ENCODE peak calls at places on chromosomes 2 and 18, in four cellular contexts. One of them, this sample, is unnamed.

GRCh38 chr2:175837046-175837445 is 165.0 kb downstream of the LNPK start:
- DNase-seq in cardiac muscle cell: peak; percentile 44
- DNase-seq in prostate gland: no peak
- DNase-seq in RWPE1: no peak
- DNase-seq in this sample: peak; percentile 77

GRCh38 chr2:85288244-85288725 is 39.5 kb downstream of the TGOLN2 start:
- DNase-seq in prostate gland: no peak
- DNase-seq in cardiac muscle cell: peak; percentile 50
- DNase-seq in RWPE1: peak; percentile 98
- DNase-seq in this sample: no peak

GRCh38 chr2:36770542-36771287 is 74.2 kb downstream of the VIT start:
- DNase-seq in RWPE1: peak; percentile 52
- DNase-seq in prostate gland: no peak
- DNase-seq in cardiac muscle cell: peak; percentile 49
- DNase-seq in this sample: no peak

GRCh38 chr2:85787282-85787980 is 33.6 kb downstream of the ATOH8 start:
- DNase-seq in RWPE1: no peak
- DNase-seq in cardiac muscle cell: no peak
- DNase-seq in prostate gland: no peak
- DNase-seq in this sample: no peak

GRCh38 chr2:196131384-196131861 is 40.0 kb downstream of the STK17B start:
- DNase-seq in cardiac muscle cell: peak; percentile 27
- DNase-seq in RWPE1: no peak
- DNase-seq in prostate gland: peak; percentile 26
- DNase-seq in this sample: no peak

GRCh38 chr2:9207641-9208301 is 1.2 kb downstream of the ASAP2 start:
- DNase-seq in prostate gland: no peak
- DNase-seq in cardiac muscle cell: no peak
- DNase-seq in RWPE1: peak; percentile 43
- DNase-seq in this sample: no peak

GRCh38 chr2:129765326-129766158 is 213.9 kb upstream of the RAB6C start:
- DNase-seq in prostate gland: no peak
- DNase-seq in cardiac muscle cell: no peak
- DNase-seq in RWPE1: no peak
- DNase-seq in this sample: no peak

GRCh38 chr2:58182527-58182926 is 58.6 kb downstream of the FANCL start:
- DNase-seq in prostate gland: no peak
- DNase-seq in RWPE1: peak; percentile 0
- DNase-seq in cardiac muscle cell: peak; percentile 6
- DNase-seq in this sample: no peak

GRCh38 chr2:171878481-171878993 is 15.5 kb downstream of the SLC25A12 start:
- DNase-seq in RWPE1: peak; percentile 36
- DNase-seq in prostate gland: peak; percentile 69
- DNase-seq in cardiac muscle cell: peak; percentile 90
- DNase-seq in this sample: no peak

GRCh38 chr2:14722919-14723559 is 90.5 kb downstream of the LRATD1 start:
- DNase-seq in RWPE1: no peak
- DNase-seq in prostate gland: no peak
- DNase-seq in cardiac muscle cell: no peak
- DNase-seq in this sample: no peak

GRCh38 chr2:240362216-240362755 is 73.2 kb upstream of the GPC1 start:
- DNase-seq in RWPE1: no peak
- DNase-seq in cardiac muscle cell: no peak
- DNase-seq in prostate gland: no peak
- DNase-seq in this sample: no peak

GRCh38 chr2:207504513-207505171 is 25.1 kb upstream of the CREB1 start:
- DNase-seq in prostate gland: peak; percentile 13
- DNase-seq in RWPE1: no peak
- DNase-seq in cardiac muscle cell: peak; percentile 87
- DNase-seq in this sample: no peak

GRCh38 chr2:47535991-47536390 is 133.0 kb downstream of the MSH2 start:
- DNase-seq in prostate gland: no peak
- DNase-seq in cardiac muscle cell: no peak
- DNase-seq in RWPE1: no peak
- DNase-seq in this sample: no peak

GRCh38 chr2:238499731-238500570 is 73.2 kb downstream of the ASB1 start:
- DNase-seq in RWPE1: no peak
- DNase-seq in cardiac muscle cell: no peak
- DNase-seq in prostate gland: no peak
- DNase-seq in this sample: no peak

GRCh38 chr2:30541680-30542079 is 94.6 kb downstream of the LCLAT1 start:
- DNase-seq in RWPE1: no peak
- DNase-seq in prostate gland: no peak
- DNase-seq in cardiac muscle cell: peak; percentile 33
- DNase-seq in this sample: no peak

GRCh38 chr2:55384786-55385185 is 34.9 kb downstream of the CCDC88A start:
- DNase-seq in RWPE1: no peak
- DNase-seq in prostate gland: no peak
- DNase-seq in cardiac muscle cell: no peak
- DNase-seq in this sample: no peak

GRCh38 chr2:62379576-62379975 is 126.4 kb downstream of the TMEM17 start:
- DNase-seq in RWPE1: no peak
- DNase-seq in cardiac muscle cell: no peak
- DNase-seq in prostate gland: no peak
- DNase-seq in this sample: no peak

GRCh38 chr2:3643371-3644245 is 14.4 kb upstream of the ALLC start:
- DNase-seq in RWPE1: no peak
- DNase-seq in cardiac muscle cell: no peak
- DNase-seq in prostate gland: no peak
- DNase-seq in this sample: no peak

GRCh38 chr18:65941482-65941881 is 190.7 kb downstream of the CDH7 start:
- DNase-seq in prostate gland: no peak
- DNase-seq in cardiac muscle cell: no peak
- DNase-seq in RWPE1: no peak
- DNase-seq in this sample: no peak

GRCh38 chr2:207840101-207840500 is 70.4 kb upstream of the FZD5 start:
- DNase-seq in RWPE1: no peak
- DNase-seq in cardiac muscle cell: no peak
- DNase-seq in prostate gland: no peak
- DNase-seq in this sample: no peak

GRCh38 chr2:216299588-216299987 is 72.7 kb downstream of the MARCHF4 start:
- DNase-seq in RWPE1: no peak
- DNase-seq in prostate gland: no peak
- DNase-seq in cardiac muscle cell: no peak
- DNase-seq in this sample: no peak

GRCh38 chr18:7878265-7879173 is 311.4 kb downstream of the PTPRM start:
- DNase-seq in RWPE1: no peak
- DNase-seq in cardiac muscle cell: no peak
- DNase-seq in prostate gland: no peak
- DNase-seq in this sample: no peak

GRCh38 chr2:218694405-218695145 is 16.1 kb upstream of the TTLL4 start:
- DNase-seq in RWPE1: no peak
- DNase-seq in cardiac muscle cell: peak; percentile 11
- DNase-seq in prostate gland: no peak
- DNase-seq in this sample: no peak

GRCh38 chr2:109455731-109456691 is 157.8 kb downstream of the SEPTIN10 start:
- DNase-seq in RWPE1: no peak
- DNase-seq in prostate gland: no peak
- DNase-seq in cardiac muscle cell: no peak
- DNase-seq in this sample: no peak

GRCh38 chr2:158723921-158724802 is 71.0 kb upstream of the DAPL1 start:
- DNase-seq in prostate gland: peak; percentile 79
- DNase-seq in cardiac muscle cell: no peak
- DNase-seq in RWPE1: no peak
- DNase-seq in this sample: no peak

GRCh38 chr2:69735696-69736095 is 6.2 kb upstream of the ANXA4 start:
- DNase-seq in cardiac muscle cell: no peak
- DNase-seq in prostate gland: no peak
- DNase-seq in RWPE1: no peak
- DNase-seq in this sample: no peak
- H3K27ac ChIP-seq in cardiac muscle cell: no peak overlapping the region
- H3K27ac ChIP-seq in prostate gland: no peak overlapping the region
- H3K27ac ChIP-seq in RWPE1: no peak overlapping the region
- H3K27ac ChIP-seq in this sample: no peak overlapping the region

GRCh38 chr2:39118786-39119499 is 1.9 kb downstream of the SOS1 start:
- DNase-seq in RWPE1: peak; percentile 26
- DNase-seq in prostate gland: no peak
- DNase-seq in cardiac muscle cell: peak; percentile 40
- DNase-seq in this sample: no peak

GRCh38 chr2:39120771-39121522 is at the start of gene SOS1:
- DNase-seq in cardiac muscle cell: peak; percentile 95
- DNase-seq in RWPE1: peak; percentile 90
- DNase-seq in prostate gland: peak; percentile 94
- DNase-seq in this sample: peak; percentile 82

GRCh38 chr2:39121523-39122063 is 742 bp upstream of the SOS1 start:
- DNase-seq in prostate gland: no peak
- DNase-seq in RWPE1: no peak
- DNase-seq in cardiac muscle cell: peak; percentile 54
- DNase-seq in this sample: no peak

GRCh38 chr2:39120521-39120770 is 405 bp downstream of the SOS1 start:
- DNase-seq in cardiac muscle cell: no peak
- DNase-seq in prostate gland: no peak
- DNase-seq in RWPE1: no peak
- DNase-seq in this sample: no peak

DNA sequence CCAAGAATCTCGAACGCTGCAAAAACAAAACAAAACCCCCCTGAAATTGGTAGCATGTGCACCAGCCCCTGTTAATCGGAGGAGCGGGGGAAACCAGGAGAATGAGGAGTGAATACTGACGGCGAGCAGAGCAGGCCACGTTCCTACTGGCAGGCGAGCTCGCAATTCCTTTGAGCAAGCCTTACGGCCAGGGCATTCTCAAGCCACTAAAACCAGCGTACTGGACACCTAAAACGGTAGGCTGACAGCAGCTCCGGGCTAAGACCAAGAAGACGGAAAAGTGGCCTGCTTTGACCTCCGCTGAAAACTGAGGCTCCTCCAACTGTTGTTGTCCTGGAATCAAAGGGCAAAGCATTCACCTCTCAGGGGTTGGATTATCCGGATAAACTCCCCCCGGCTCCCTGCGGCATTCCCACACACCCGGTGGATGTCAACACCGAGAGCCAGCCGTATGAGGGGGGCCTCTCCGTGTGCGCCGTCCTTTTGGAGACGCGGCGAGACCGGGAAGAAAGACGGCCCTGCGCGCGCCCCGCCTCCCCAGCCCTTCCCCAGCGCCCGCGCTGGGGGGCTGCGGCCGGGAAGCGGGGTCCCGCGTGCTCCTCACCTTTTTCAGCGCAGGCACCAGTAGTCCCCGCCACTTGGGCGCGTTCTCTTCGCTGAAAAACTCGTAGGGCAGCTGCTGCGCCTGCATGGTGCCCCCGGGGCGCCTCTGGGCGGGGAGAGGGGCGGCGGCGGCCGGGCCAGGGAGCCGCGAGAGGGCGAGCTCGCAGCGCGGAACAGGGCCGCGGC is 925 bp downstream of the SOS1 start:
- DNase-seq in cardiac muscle cell: peak; percentile 67
- DNase-seq in prostate gland: peak; percentile 42
- DNase-seq in RWPE1: peak; percentile 62
- DNase-seq in this sample: no peak
- TF ChIP-seq CTCF in cardiac muscle cell: peak; percentile 35
- TF ChIP-seq CTCF in prostate gland: peak; percentile 40
- TF ChIP-seq CTCF in RWPE1: peak; percentile 38
- TF ChIP-seq CTCF in this sample: peak; percentile 15

GRCh38 chr18:77066689-77067088 is 65.9 kb downstream of the MBP start:
- DNase-seq in cardiac muscle cell: no peak
- DNase-seq in RWPE1: no peak
- DNase-seq in prostate gland: no peak
- DNase-seq in this sample: no peak

GRCh38 chr18:77067315-77068061 is 65.1 kb downstream of the MBP start:
- DNase-seq in RWPE1: peak; percentile 63
- DNase-seq in prostate gland: no peak
- DNase-seq in cardiac muscle cell: peak; percentile 92
- DNase-seq in this sample: peak; percentile 64

GRCh38 chr18:77068321-77068841 is 64.2 kb downstream of the MBP start:
- DNase-seq in prostate gland: no peak
- DNase-seq in cardiac muscle cell: peak; percentile 72
- DNase-seq in RWPE1: no peak
- DNase-seq in this sample: peak; percentile 36

GRCh38 chr18:77065221-77065981 is 67.2 kb downstream of the MBP start:
- DNase-seq in cardiac muscle cell: peak; percentile 97
- DNase-seq in prostate gland: no peak
- DNase-seq in RWPE1: peak; percentile 62
- DNase-seq in this sample: peak; percentile 70

GRCh38 chr18:77066101-77066500 is 66.5 kb downstream of the MBP start:
- DNase-seq in cardiac muscle cell: no peak
- DNase-seq in prostate gland: no peak
- DNase-seq in RWPE1: no peak
- DNase-seq in this sample: no peak
- H3K27ac ChIP-seq in cardiac muscle cell: no peak overlapping the region
- H3K27ac ChIP-seq in prostate gland: no peak overlapping the region
- H3K27ac ChIP-seq in RWPE1: peak overlapping the region; percentile 91
- H3K27ac ChIP-seq in this sample: peak overlapping the region; percentile 69

GRCh38 chr18:33184918-33185317 is 255.6 kb downstream of the CCDC178 start:
- DNase-seq in prostate gland: no peak
- DNase-seq in cardiac muscle cell: no peak
- DNase-seq in RWPE1: no peak
- DNase-seq in this sample: no peak
- TF ChIP-seq CTCF in prostate gland: no peak
- TF ChIP-seq CTCF in cardiac muscle cell: no peak
- TF ChIP-seq CTCF in RWPE1: no peak
- TF ChIP-seq CTCF in this sample: no peak

GRCh38 chr2:74043345-74044329 is 58.9 kb downstream of the TET3 start:
- DNase-seq in cardiac muscle cell: no peak
- DNase-seq in RWPE1: no peak
- DNase-seq in prostate gland: no peak
- DNase-seq in this sample: no peak

GRCh38 chr2:74047152-74047551 is 62.4 kb downstream of the TET3 start:
- DNase-seq in RWPE1: no peak
- DNase-seq in cardiac muscle cell: no peak
- DNase-seq in prostate gland: no peak
- DNase-seq in this sample: no peak

GRCh38 chr2:74046441-74046840 is 61.7 kb downstream of the TET3 start:
- DNase-seq in cardiac muscle cell: no peak
- DNase-seq in prostate gland: no peak
- DNase-seq in RWPE1: no peak
- DNase-seq in this sample: no peak

GRCh38 chr2:74044999-74045398 is 60.3 kb downstream of the TET3 start:
- DNase-seq in RWPE1: no peak
- DNase-seq in prostate gland: no peak
- DNase-seq in cardiac muscle cell: no peak
- DNase-seq in this sample: no peak

DNA sequence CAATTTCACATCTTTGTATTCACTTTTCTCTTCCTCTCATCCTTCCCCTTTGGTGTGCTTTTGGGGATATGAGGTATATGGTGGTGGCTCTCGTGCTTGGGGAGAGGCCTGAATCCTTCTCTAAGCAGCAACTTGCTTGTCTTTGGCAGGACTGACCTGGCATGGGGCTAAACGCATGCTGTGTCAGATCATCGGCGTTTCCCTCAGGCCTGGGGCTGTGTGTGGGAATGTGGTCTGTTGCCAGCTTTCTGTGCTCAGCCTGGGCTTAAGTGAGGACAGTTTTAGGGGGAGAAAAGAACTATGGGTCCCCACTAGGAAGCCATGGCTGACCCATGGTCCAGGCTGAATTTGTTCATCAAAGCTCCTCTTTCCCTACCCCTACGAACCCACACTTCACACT is 60.7 kb downstream of the TET3 start:
- DNase-seq in RWPE1: no peak
- DNase-seq in prostate gland: no peak
- DNase-seq in cardiac muscle cell: peak; percentile 32
- DNase-seq in this sample: no peak
- H3K27ac ChIP-seq in RWPE1: no peak overlapping the region
- H3K27ac ChIP-seq in prostate gland: no peak overlapping the region
- H3K27ac ChIP-seq in cardiac muscle cell: no peak overlapping the region
- H3K27ac ChIP-seq in this sample: no peak overlapping the region

GRCh38 chr18:12744103-12744502 is 41.3 kb downstream of the PSMG2 start:
- DNase-seq in RWPE1: peak; percentile 67
- DNase-seq in prostate gland: no peak
- DNase-seq in cardiac muscle cell: peak; percentile 83
- DNase-seq in this sample: peak; percentile 47
- TF ChIP-seq CTCF in RWPE1: peak; percentile 66
- TF ChIP-seq CTCF in prostate gland: peak; percentile 55
- TF ChIP-seq CTCF in cardiac muscle cell: peak; percentile 67
- TF ChIP-seq CTCF in this sample: peak; percentile 73

GRCh38 chr2:177748360-177748759 is 324.2 kb downstream of the PDE11A start:
- DNase-seq in cardiac muscle cell: no peak
- DNase-seq in RWPE1: no peak
- DNase-seq in prostate gland: no peak
- DNase-seq in this sample: no peak
- H3K27ac ChIP-seq in cardiac muscle cell: no peak overlapping the region
- H3K27ac ChIP-seq in RWPE1: no peak overlapping the region
- H3K27ac ChIP-seq in prostate gland: no peak overlapping the region
- H3K27ac ChIP-seq in this sample: no peak overlapping the region